ENCODE peak calls at places on chromosome 12, in five cellular contexts. C is IMR-90; H is NT2/D1; X is choroid plexus epithelial cell; W is activated CD4-positive, alpha-beta T cell treated with anti-CD3 and anti-CD28 coated beads, Interleukin-2, amount 10 ng/mL, durations not matched to agents 7 days and 5 days. Q is an unnamed sample.

GRCh38 chr12:95674088-95674595 is 116.4 kb downstream of the NTN4 start:
- DNase-seq in H (no peak), C (no peak), W (no peak), X (no peak), Q (no peak)

GRCh38 chr12:88202500-88202899 is 60.4 kb downstream of the TMTC3 start:
- DNase-seq in X (peak), W (no peak), H (no peak), C (peak), Q (no peak)

GRCh38 chr12:109460538-109460937 is 16.6 kb downstream of the KCTD10 start:
- DNase-seq in W (no peak), C (no peak), X (no peak), H (no peak), Q (no peak)

GRCh38 chr12:60872219-60872618 is 1276.4 kb downstream of the SLC16A7 start:
- DNase-seq in C (no peak), X (no peak), W (no peak), H (no peak), Q (no peak)

GRCh38 chr12:24596768-24597388 is 352.0 kb downstream of the BCAT1 start:
- DNase-seq in W (no peak), H (peak), C (peak), X (peak), Q (peak)

GRCh38 chr12:106839343-106839742 is 64.9 kb downstream of the RIC8B start:
- DNase-seq in C (no peak), H (no peak), X (no peak), W (no peak), Q (peak)

GRCh38 chr12:49877066-49877465 is 26.6 kb downstream of the FAIM2 start:
- DNase-seq in X (no peak), W (no peak), C (no peak), H (no peak), Q (no peak)

GRCh38 chr12:69685810-69686209 is 13.3 kb downstream of the BEST3 start:
- DNase-seq in X (peak), H (no peak), C (peak), W (no peak), Q (no peak)

GRCh38 chr12:60194682-60195081 is 598.9 kb downstream of the SLC16A7 start:
- DNase-seq in X (peak), H (no peak), C (peak), W (no peak), Q (peak)

GRCh38 chr12:46722737-46723136 is 103.1 kb downstream of the SLC38A4 start:
- DNase-seq in W (no peak), X (peak), C (peak), H (no peak), Q (no peak)

GRCh38 chr12:4555804-4556203 is 6.2 kb upstream of the DYRK4 start:
- DNase-seq in X (peak), C (peak), W (no peak), H (no peak), Q (peak)

GRCh38 chr12:55814257-55814656 is 3.3 kb downstream of the SARNP start:
- DNase-seq in H (no peak), C (no peak), W (no peak), X (no peak), Q (no peak)

GRCh38 chr12:92582888-92583287 is 119.9 kb upstream of the PLEKHG7 start:
- DNase-seq in W (no peak), X (no peak), C (no peak), H (peak), Q (no peak)

GRCh38 chr12:11228268-11228879 is 41.1 kb downstream of the PRB3 start:
- DNase-seq in C (peak), X (peak), W (peak), H (peak), Q (peak)

GRCh38 chr12:27034607-27035293 is 12.4 kb downstream of the MED21 start:
- DNase-seq in X (no peak), C (no peak), W (no peak), H (no peak), Q (no peak)

GRCh38 chr12:44827832-44828438 is 48.2 kb downstream of the NELL2 start:
- DNase-seq in W (no peak), H (no peak), C (no peak), X (no peak), Q (no peak)

GRCh38 chr12:87270894-87271293 is 758.3 kb downstream of the C12orf50 start:
- DNase-seq in W (no peak), X (peak), C (peak), H (no peak), Q (no peak)

GRCh38 chr12:1606021-1606622 is 11.7 kb upstream of the FBXL14 start:
- DNase-seq in C (peak), W (peak), X (peak), H (peak), Q (peak)

GRCh38 chr12:124179936-124180605 is 114.8 kb upstream of the RFLNA start:
- DNase-seq in W (no peak), C (no peak), X (no peak), H (no peak), Q (no peak)

GRCh38 chr12:110556705-110557104 is 26.4 kb downstream of the PPTC7 start:
- DNase-seq in W (no peak), H (no peak), C (no peak), X (no peak), Q (no peak)

GRCh38 chr12:82130763-82131162 is 227.4 kb downstream of the CCDC59 start:
- DNase-seq in X (no peak), H (no peak), C (no peak), W (no peak), Q (no peak)

GRCh38 chr12:42761601-42762350 is 172.2 kb upstream of the PRICKLE1 start:
- DNase-seq in W (no peak), C (no peak), X (peak), H (no peak), Q (no peak)

GRCh38 chr12:47763481-47764344 is 5.0 kb upstream of the RAPGEF3 start:
- DNase-seq in C (no peak), H (no peak), W (no peak), X (no peak), Q (no peak)

GRCh38 chr12:14836336-14837210 is 6.8 kb downstream of the ART4 start:
- DNase-seq in H (no peak), W (no peak), C (peak), X (peak), Q (peak)

GRCh38 chr12:6536894-6537579 is 2.7 kb downstream of the GAPDH start:
- DNase-seq in H (no peak), C (no peak), X (no peak), W (no peak), Q (peak)